ENCODE peak calls at places on chromosomes 6 and 20, in ten cellular contexts. R is SW 1271, C is lower lobe of right lung, V is skeletal muscle cell, E is SIG-M5, Z is KG1, H is Calu3, G is GM13976, P is A549, U is T-helper 9 cell. Q is an unnamed sample.

GRCh38 chr20:8764289-8764962 is 304.5 kb upstream of the PLCB4 start:
- DNase-seq in E (no peak), C (no peak), P (no peak), U (no peak), G (no peak), Z (no peak), H (no peak), R (no peak), V (peak), Q (no peak)

GRCh38 chr20:57964011-57964862 is 254.4 kb upstream of the PMEPA1 start:
- DNase-seq in R (no peak), U (no peak), C (no peak), V (no peak), G (no peak), P (no peak), Z (no peak), E (no peak), H (no peak), Q (no peak)

GRCh38 chr6:5214570-5215052 is 46.1 kb downstream of the LYRM4 start:
- DNase-seq in C (no peak), H (peak), P (no peak), R (no peak), V (no peak), G (no peak), Z (no peak), E (no peak), U (no peak), Q (peak)

GRCh38 chr6:83868639-83869038 is 9.2 kb downstream of the CYB5R4 start:
- DNase-seq in V (peak), H (no peak), U (no peak), R (peak), C (no peak), Z (no peak), E (no peak), G (no peak), P (no peak), Q (no peak)

GRCh38 chr20:30284533-30284932 is 972.9 kb upstream of the DEFB115 start:
- DNase-seq in E (no peak), Z (no peak), P (no peak), G (no peak), C (no peak), H (no peak), V (no peak), R (no peak), U (no peak), Q (peak)

GRCh38 chr20:1822564-1823420 is 72.4 kb upstream of the SIRPA start:
- DNase-seq in U (no peak), R (no peak), V (no peak), Z (no peak), C (no peak), H (no peak), E (no peak), P (no peak), G (no peak), Q (no peak)

GRCh38 chr6:169851641-169852503 is 100.5 kb downstream of the ERMARD start:
- DNase-seq in U (no peak), V (no peak), C (no peak), P (no peak), R (no peak), E (no peak), H (no peak), G (no peak), Z (no peak), Q (no peak)

GRCh38 chr6:116229287-116229913 is 24.5 kb downstream of the TSPYL4 start:
- DNase-seq in V (peak), G (no peak), C (no peak), R (peak), U (no peak), E (no peak), H (no peak), Z (no peak), P (no peak), Q (no peak)

GRCh38 chr6:157571269-157571668 is 190.3 kb downstream of the ZDHHC14 start:
- DNase-seq in E (no peak), Z (no peak), U (no peak), G (no peak), V (no peak), P (no peak), R (no peak), H (no peak), C (no peak), Q (no peak)

GRCh38 chr6:87558446-87558845 is 31.3 kb downstream of the RARS2 start:
- DNase-seq in C (no peak), H (no peak), R (no peak), V (no peak), P (no peak), Z (no peak), U (no peak), G (no peak), E (no peak), Q (no peak)

GRCh38 chr6:90445533-90446108 is 141.3 kb downstream of the MAP3K7 start:
- DNase-seq in E (no peak), C (no peak), Z (no peak), V (no peak), U (no peak), P (no peak), H (no peak), G (no peak), R (no peak), Q (no peak)